ENCODE peak calls at places on chromosomes 4 and X, in eight cellular contexts. One of them, this sample, is unnamed.

GRCh38 chr4:123248260-123248659 is 148.3 kb upstream of the SPRY1 start:
- DNase-seq in neural crest cell: no peak
- DNase-seq in GM23248: peak
- DNase-seq in Calu3: no peak
- DNase-seq in endothelial cell: no peak
- DNase-seq in activated naive CD8-positive, alpha-beta T cell treated with anti-CD3 and anti-CD28 coated beads for 36 hours: no peak
- DNase-seq in PC-9: no peak
- DNase-seq in CD8-positive, alpha-beta T cell: no peak
- DNase-seq in this sample: no peak

GRCh38 chrX:112736310-112736709 is 56.6 kb upstream of the LHFPL1 start:
- DNase-seq in GM23248: no peak
- DNase-seq in Calu3: no peak
- DNase-seq in activated naive CD8-positive, alpha-beta T cell treated with anti-CD3 and anti-CD28 coated beads for 36 hours: no peak
- DNase-seq in neural crest cell: no peak
- DNase-seq in CD8-positive, alpha-beta T cell: no peak
- DNase-seq in endothelial cell: no peak
- DNase-seq in PC-9: peak
- DNase-seq in this sample: no peak

GRCh38 chr4:37549003-37549402 is 137.2 kb downstream of the RELL1 start:
- DNase-seq in Calu3: peak
- DNase-seq in endothelial cell: no peak
- DNase-seq in neural crest cell: no peak
- DNase-seq in PC-9: peak
- DNase-seq in CD8-positive, alpha-beta T cell: no peak
- DNase-seq in GM23248: peak
- DNase-seq in activated naive CD8-positive, alpha-beta T cell treated with anti-CD3 and anti-CD28 coated beads for 36 hours: no peak
- DNase-seq in this sample: no peak

GRCh38 chrX:112746812-112747630 is 67.3 kb upstream of the LHFPL1 start:
- DNase-seq in GM23248: peak
- DNase-seq in Calu3: no peak
- DNase-seq in CD8-positive, alpha-beta T cell: no peak
- DNase-seq in endothelial cell: no peak
- DNase-seq in activated naive CD8-positive, alpha-beta T cell treated with anti-CD3 and anti-CD28 coated beads for 36 hours: no peak
- DNase-seq in PC-9: no peak
- DNase-seq in neural crest cell: no peak
- DNase-seq in this sample: no peak

GRCh38 chrX:56729152-56729557 is at the start of gene NBDY:
- DNase-seq in endothelial cell: peak
- DNase-seq in GM23248: peak
- DNase-seq in neural crest cell: peak
- DNase-seq in activated naive CD8-positive, alpha-beta T cell treated with anti-CD3 and anti-CD28 coated beads for 36 hours: peak
- DNase-seq in Calu3: peak
- DNase-seq in PC-9: peak
- DNase-seq in CD8-positive, alpha-beta T cell: peak
- DNase-seq in this sample: peak

GRCh38 chr4:5212255-5213032 is 161.2 kb downstream of the STK32B start:
- DNase-seq in endothelial cell: no peak
- DNase-seq in Calu3: no peak
- DNase-seq in CD8-positive, alpha-beta T cell: no peak
- DNase-seq in neural crest cell: no peak
- DNase-seq in GM23248: no peak
- DNase-seq in activated naive CD8-positive, alpha-beta T cell treated with anti-CD3 and anti-CD28 coated beads for 36 hours: no peak
- DNase-seq in PC-9: no peak
- DNase-seq in this sample: no peak

GRCh38 chrX:18949902-18950301 is 34.0 kb downstream of the PHKA2 start:
- DNase-seq in neural crest cell: no peak
- DNase-seq in Calu3: no peak
- DNase-seq in GM23248: no peak
- DNase-seq in endothelial cell: no peak
- DNase-seq in CD8-positive, alpha-beta T cell: no peak
- DNase-seq in activated naive CD8-positive, alpha-beta T cell treated with anti-CD3 and anti-CD28 coated beads for 36 hours: no peak
- DNase-seq in PC-9: no peak
- DNase-seq in this sample: no peak

GRCh38 chr4:118923891-118924290 is 35.2 kb downstream of the SYNPO2 start:
- DNase-seq in neural crest cell: no peak
- DNase-seq in activated naive CD8-positive, alpha-beta T cell treated with anti-CD3 and anti-CD28 coated beads for 36 hours: no peak
- DNase-seq in CD8-positive, alpha-beta T cell: no peak
- DNase-seq in GM23248: no peak
- DNase-seq in Calu3: no peak
- DNase-seq in endothelial cell: no peak
- DNase-seq in PC-9: no peak
- DNase-seq in this sample: no peak

GRCh38 chrX:119698835-119699234 is 5.9 kb upstream of the SEPTIN6 start:
- DNase-seq in endothelial cell: peak
- DNase-seq in CD8-positive, alpha-beta T cell: peak
- DNase-seq in PC-9: peak
- DNase-seq in activated naive CD8-positive, alpha-beta T cell treated with anti-CD3 and anti-CD28 coated beads for 36 hours: no peak
- DNase-seq in GM23248: peak
- DNase-seq in neural crest cell: peak
- DNase-seq in Calu3: peak
- DNase-seq in this sample: peak

GRCh38 chr4:78320353-78320935 is 231.1 kb upstream of the ANXA3 start:
- DNase-seq in activated naive CD8-positive, alpha-beta T cell treated with anti-CD3 and anti-CD28 coated beads for 36 hours: no peak
- DNase-seq in CD8-positive, alpha-beta T cell: no peak
- DNase-seq in endothelial cell: no peak
- DNase-seq in neural crest cell: no peak
- DNase-seq in Calu3: no peak
- DNase-seq in PC-9: no peak
- DNase-seq in GM23248: no peak
- DNase-seq in this sample: no peak

This sample was measured in cerebellum.